ENCODE peak calls at places on chromosomes 3 and 15, in four cellular contexts. H is ascending aorta, S is brain microvascular endothelial cell, Q is suprapubic skin. E is an unnamed sample.

GRCh38 chr15:85646538-85647091 is 148.1 kb downstream of the KLHL25 start:
- DNase-seq in Q (no peak), S (peak; percentile 56), H (no peak), E (no peak)

GRCh38 chr3:177111541-177111949 is 85.7 kb downstream of the TBL1XR1 start:
- DNase-seq in Q (no peak), H (no peak), S (no peak), E (no peak)

GRCh38 chr15:62849316-62850129 is 193.0 kb upstream of the TPM1 start:
- DNase-seq in H (no peak), S (peak; percentile 38), Q (no peak), E (no peak)

GRCh38 chr3:196111939-196112386 is 30.1 kb upstream of the TFRC start:
- DNase-seq in H (no peak), S (no peak), Q (no peak), E (no peak)

GRCh38 chr15:99452010-99452409 is 113.8 kb upstream of the MEF2A start:
- DNase-seq in S (no peak), Q (no peak), H (no peak), E (no peak)

GRCh38 chr3:59251899-59252298 is 202.1 kb upstream of the CFAP20DC start:
- DNase-seq in Q (no peak), H (no peak), S (no peak), E (no peak)

GRCh38 chr3:130903412-130903908 is 9.6 kb downstream of the ATP2C1 start:
- DNase-seq in S (no peak), Q (no peak), H (no peak), E (no peak)

GRCh38 chr3:57777774-57778173 is 21.7 kb downstream of the SLMAP start:
- DNase-seq in Q (no peak), H (no peak), S (no peak), E (no peak)

GRCh38 chr3:54139630-54140029 is 17.3 kb downstream of the CACNA2D3 start:
- DNase-seq in H (no peak), Q (no peak), S (no peak), E (no peak)

GRCh38 chr3:98557324-98558010 is 25.7 kb downstream of the GPR15 start:
- DNase-seq in Q (no peak), S (no peak), H (no peak), E (no peak)

GRCh38 chr3:106183762-106184391 is 315.1 kb upstream of the CBLB start:
- DNase-seq in H (no peak), S (peak; percentile 46), Q (no peak), E (peak; percentile 78)

GRCh38 chr3:112042842-112043280 is 8.3 kb downstream of the TMPRSS7 start:
- DNase-seq in S (no peak), H (no peak), Q (no peak), E (no peak)

GRCh38 chr15:66982250-66982649 is 83.2 kb upstream of the SMAD3 start:
- DNase-seq in Q (no peak), H (no peak), S (no peak), E (no peak)

GRCh38 chr3:119485563-119485962 is 12.8 kb upstream of the TIMMDC1 start:
- DNase-seq in Q (no peak), H (no peak), S (no peak), E (no peak)

GRCh38 chr3:191356586-191357439 is 26.5 kb upstream of the UTS2B start:
- DNase-seq in Q (no peak), S (peak; percentile 60), H (no peak), E (peak; percentile 48)

GRCh38 chr15:75673426-75674247 is 25.9 kb downstream of the SNX33 start:
- DNase-seq in Q (no peak), S (peak; percentile 83), H (peak; percentile 67), E (no peak)

GRCh38 chr15:83890584-83890983 is 236.7 kb downstream of the ADAMTSL3 start:
- DNase-seq in Q (no peak), S (no peak), H (no peak), E (no peak)

GRCh38 chr3:21054064-21054463 is 696.9 kb downstream of the ZNF385D start:
- DNase-seq in S (no peak), Q (no peak), H (no peak), E (no peak)

GRCh38 chr3:3177861-3178497 is 1.5 kb downstream of the CRBN start:
- DNase-seq in H (no peak), Q (no peak), S (peak; percentile 35), E (no peak)

GRCh38 chr3:99503350-99503749 is 135.0 kb upstream of the COL8A1 start:
- DNase-seq in H (no peak), S (no peak), Q (no peak), E (no peak)

DNA sequence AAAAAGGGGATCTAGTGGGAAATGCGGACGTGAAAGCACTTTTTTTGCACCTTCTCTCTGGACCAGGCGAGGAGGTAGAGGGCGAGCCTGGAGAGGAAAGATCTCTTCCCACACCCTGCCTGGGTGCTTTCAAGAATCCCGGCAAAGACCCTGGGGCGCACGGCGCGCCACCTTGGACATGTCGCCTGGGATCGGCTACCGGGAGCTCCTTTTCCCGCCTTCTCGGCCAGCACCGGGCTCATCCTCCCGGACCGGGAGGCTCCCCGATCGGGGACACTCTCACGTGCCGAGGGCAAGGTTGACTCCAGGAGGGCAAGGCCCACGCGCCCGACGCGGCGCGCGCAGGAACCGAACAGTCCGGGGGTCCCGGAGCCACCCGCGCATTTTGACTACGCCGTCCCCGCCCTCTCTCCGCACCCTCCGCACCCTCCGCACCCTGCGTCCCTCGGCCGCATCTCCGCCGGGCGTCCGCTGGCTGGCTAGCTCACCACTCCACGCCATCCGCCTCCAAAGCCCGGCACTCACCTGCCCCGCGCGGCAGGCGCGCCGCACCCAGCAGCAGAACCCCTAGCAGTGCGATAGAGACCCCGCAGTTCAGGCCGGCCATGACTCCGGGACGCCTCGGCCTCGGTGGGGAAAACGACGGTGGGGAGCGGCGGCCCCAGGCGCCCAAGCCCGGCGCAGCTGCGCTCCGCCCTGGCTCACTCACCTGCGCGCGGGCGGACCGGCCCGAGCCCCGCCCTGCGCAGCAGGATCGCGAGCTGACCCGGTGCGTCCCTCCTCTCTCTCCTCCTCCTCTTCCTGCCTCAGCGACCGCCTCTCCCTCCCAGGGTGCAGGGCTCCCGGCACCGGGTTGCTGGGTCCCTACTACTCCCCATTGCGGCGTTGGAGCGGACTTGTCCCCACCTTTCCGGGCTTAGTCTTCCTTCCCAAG is at the start of gene CDCP1:
- DNase-seq in H (no peak), S (no peak), Q (no peak), E (no peak)
- H3K27ac ChIP-seq in H (no peak within 1 kb of the TSS), S (no peak within 1 kb of the TSS), Q (peak within 1 kb of the TSS; percentile 80), E (peak within 1 kb of the TSS; percentile 99)

DNA sequence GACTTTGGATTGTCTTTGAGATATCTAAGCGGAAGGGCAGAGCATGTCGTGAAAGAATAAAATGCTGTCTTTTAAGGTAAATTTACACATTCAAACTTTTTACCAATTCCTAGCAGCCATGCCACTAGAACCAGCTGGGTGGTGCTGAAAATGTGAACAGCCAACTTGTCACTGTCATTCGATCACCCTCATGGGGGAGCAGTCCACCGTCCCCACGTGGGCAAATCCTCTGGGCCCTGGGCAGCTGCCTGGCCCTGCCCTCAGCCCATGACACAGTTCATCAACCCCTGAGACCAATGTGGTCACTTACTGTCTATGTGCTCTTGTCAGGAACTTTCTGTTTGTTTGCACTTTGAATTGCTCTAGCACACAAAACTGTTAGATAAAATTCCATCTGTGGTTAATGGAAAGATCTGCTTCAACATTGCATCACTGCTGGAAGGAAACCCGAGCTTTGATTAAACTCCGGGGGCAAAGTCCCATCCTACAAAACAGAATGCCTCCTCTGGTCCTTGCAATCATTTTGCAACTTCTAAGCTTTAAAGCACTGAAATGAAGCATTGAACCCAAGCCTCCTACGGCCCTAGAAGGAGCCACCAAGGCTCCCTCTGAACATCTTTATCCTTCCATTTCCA is 50.1 kb downstream of the PCSK6 start:
- DNase-seq in H (no peak), S (peak; percentile 15), Q (no peak), E (no peak)
- H3K27ac ChIP-seq in H (no peak overlapping the region), S (no peak overlapping the region), Q (no peak overlapping the region), E (no peak overlapping the region)

GRCh38 chr3:114380233-114380645 is 86.4 kb downstream of the TIGIT start:
- DNase-seq in Q (peak; percentile 86), S (peak; percentile 75), H (no peak), E (no peak)
- H3K27ac ChIP-seq in Q (peak overlapping the region; percentile 84), S (peak overlapping the region; percentile 56), H (peak overlapping the region; percentile 23), E (peak overlapping the region; percentile 39)

GRCh38 chr3:10581716-10582115 is 76.3 kb upstream of the ATP2B2 start:
- DNase-seq in Q (no peak), H (no peak), S (no peak), E (no peak)
- H3K27ac ChIP-seq in Q (no peak overlapping the region), H (no peak overlapping the region), S (no peak overlapping the region), E (no peak overlapping the region)

DNA sequence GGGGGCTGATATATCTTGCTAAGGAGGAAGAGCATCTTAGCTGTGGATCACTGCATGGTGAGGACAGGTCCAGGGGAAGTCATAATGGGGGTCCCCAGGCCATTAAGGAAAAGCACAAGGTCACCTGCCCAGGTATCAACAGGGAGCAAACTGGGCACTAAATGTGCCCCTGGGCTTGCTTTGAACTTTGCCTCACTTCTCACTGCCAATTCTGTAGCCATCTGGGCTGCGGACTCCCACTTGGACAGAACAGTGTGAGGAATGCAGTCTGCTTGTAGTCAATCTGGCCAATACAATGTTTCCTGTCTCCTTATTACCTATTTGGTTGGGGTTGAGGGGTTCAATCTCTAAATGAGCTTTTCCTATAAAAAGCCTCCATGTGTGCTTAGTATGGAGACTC is 21.3 kb downstream of the ARRDC4 start:
- DNase-seq in Q (no peak), H (no peak), S (no peak), E (no peak)
- H3K27ac ChIP-seq in Q (no peak overlapping the region), H (no peak overlapping the region), S (no peak overlapping the region), E (no peak overlapping the region)